ENCODE peak calls at places on chromosomes 13 and 19, in five cellular contexts. D is NCI-H510A; R is AG08395; N is M059J; L is NK-92 treated with Interleukin-12 subunit alpha and Interleukin-12 subunit beta, amount 100 ng/mL, for 24 hours. K is an unnamed sample.

GRCh38 chr13:30128095-30128494 is 179.3 kb downstream of the KATNAL1 start:
- DNase-seq in D (no peak), R (no peak), N (no peak), L (no peak), K (no peak)

GRCh38 chr19:31483226-31483857 is 134.1 kb upstream of the TSHZ3 start:
- DNase-seq in D (no peak), R (no peak), N (no peak), L (no peak), K (no peak)

GRCh38 chr19:5128932-5129389 is 160.0 kb downstream of the KDM4B start:
- DNase-seq in D (no peak), R (no peak), N (no peak), L (no peak), K (no peak)

GRCh38 chr19:53332484-53332883 is 1.1 kb upstream of the ZNF845 start:
- DNase-seq in D (no peak), R (no peak), N (no peak), L (no peak), K (no peak)

GRCh38 chr13:106373989-106374572 is 161.4 kb downstream of the EFNB2 start:
- DNase-seq in D (no peak), R (no peak), N (peak; percentile 67), L (no peak), K (peak; percentile 20)

GRCh38 chr13:35699805-35700204 is 223.3 kb upstream of the MAB21L1 start:
- DNase-seq in D (no peak), R (peak; percentile 53), N (peak; percentile 59), L (no peak), K (peak; percentile 39)

GRCh38 chr19:35107541-35107939 is 8.1 kb upstream of the FXYD3 start:
- DNase-seq in D (no peak), R (peak; percentile 50), N (peak; percentile 49), L (no peak), K (peak; percentile 36)

GRCh38 chr13:90197722-90198121 is 1149.8 kb upstream of the MIR17HG start:
- DNase-seq in D (no peak), R (peak; percentile 6), N (peak; percentile 14), L (no peak), K (no peak)

GRCh38 chr13:20567881-20568528 is 1.0 kb downstream of the IFT88 start:
- DNase-seq in D (no peak), R (no peak), N (no peak), L (no peak), K (no peak)

GRCh38 chr19:49953376-49953775 is 7.6 kb downstream of the SIGLEC11 start:
- DNase-seq in D (no peak), R (no peak), N (no peak), L (no peak), K (no peak)

GRCh38 chr13:112772539-112772909 is 82.7 kb downstream of the ATP11A start:
- DNase-seq in D (no peak), R (no peak), N (no peak), L (no peak), K (no peak)

GRCh38 chr19:45917421-45918091 is 3.0 kb upstream of the NANOS2 start:
- DNase-seq in D (no peak), R (no peak), N (no peak), L (no peak), K (no peak)

GRCh38 chr19:38975214-38975860 is at the start of gene FBXO17:
- DNase-seq in D (peak; percentile 30), R (peak; percentile 72), N (peak; percentile 52), L (no peak), K (peak; percentile 75)

GRCh38 chr13:75704942-75705320 is 68.8 kb downstream of the LMO7 start:
- DNase-seq in D (peak; percentile 23), R (no peak), N (peak; percentile 34), L (no peak), K (peak; percentile 51)

GRCh38 chr13:99746857-99747710 is 224.5 kb downstream of the ZIC5 start:
- DNase-seq in D (no peak), R (no peak), N (no peak), L (no peak), K (no peak)

GRCh38 chr19:45322311-45322710 is 364 bp downstream of the CKM start:
- DNase-seq in D (no peak), R (no peak), N (no peak), L (no peak), K (no peak)

GRCh38 chr13:110340812-110341444 is 33.8 kb downstream of the COL4A2 start:
- DNase-seq in D (no peak), R (peak; percentile 58), N (no peak), L (no peak), K (peak; percentile 40)

GRCh38 chr13:28204690-28205443 is 66.5 kb downstream of the PAN3 start:
- DNase-seq in D (no peak), R (no peak), N (no peak), L (no peak), K (no peak)

GRCh38 chr19:1468274-1469199 is 10.5 kb downstream of the C19orf25 start:
- DNase-seq in D (no peak), R (no peak), N (no peak), L (no peak), K (no peak)

GRCh38 chr13:102049853-102050252 is 352.0 kb downstream of the FGF14 start:
- DNase-seq in D (no peak), R (no peak), N (no peak), L (no peak), K (no peak)

GRCh38 chr13:26262156-26262555 is 8.2 kb downstream of the CDK8 start:
- DNase-seq in D (no peak), R (no peak), N (no peak), L (no peak), K (no peak)

GRCh38 chr19:47427241-47428176 is 8.2 kb upstream of the MEIS3 start:
- DNase-seq in D (no peak), R (peak; percentile 67), N (peak; percentile 67), L (no peak), K (peak; percentile 81)

GRCh38 chr19:5526691-5527090 is 41.1 kb downstream of the TINCR start:
- DNase-seq in D (no peak), R (no peak), N (no peak), L (no peak), K (no peak)

GRCh38 chr13:101398191-101398590 is 18.1 kb downstream of the NALCN start:
- DNase-seq in D (no peak), R (peak; percentile 37), N (peak; percentile 57), L (no peak), K (peak; percentile 13)

GRCh38 chr13:30837227-30838159 is 68.6 kb upstream of the MEDAG start:
- DNase-seq in D (no peak), R (no peak), N (no peak), L (no peak), K (no peak)

GRCh38 chr19:37936166-37936565 is 29.2 kb downstream of the SIPA1L3 start:
- DNase-seq in D (no peak), R (no peak), N (no peak), L (no peak), K (no peak)

GRCh38 chr19:54481326-54481930 is 8.3 kb upstream of the CDC42EP5 start:
- DNase-seq in D (peak; percentile 16), R (peak; percentile 37), N (peak; percentile 48), L (no peak), K (peak; percentile 70)

GRCh38 chr13:106690779-106691178 is 122.8 kb upstream of the ARGLU1 start:
- DNase-seq in D (no peak), R (no peak), N (no peak), L (no peak), K (no peak)

K was measured in Daoy.